ENCODE peak calls at places on chromosome 16, in five cellular contexts. One of them, this sample, is unnamed.

GRCh38 chr16:29993903-29994612 is 1.4 kb downstream of the HIRIP3 start:
- DNase-seq in heart right ventricle: no peak
- DNase-seq in thoracic aorta: no peak
- DNase-seq in NCI-H1694 treated with DMSO at 0.1 percent for 48 hours: no peak
- DNase-seq in CD8-positive, alpha-beta T cell: no peak
- DNase-seq in this sample: no peak

GRCh38 chr16:76653390-76654026 is 376.3 kb downstream of the CNTNAP4 start:
- DNase-seq in heart right ventricle: no peak
- DNase-seq in NCI-H1694 treated with DMSO at 0.1 percent for 48 hours: peak; percentile 98
- DNase-seq in thoracic aorta: no peak
- DNase-seq in CD8-positive, alpha-beta T cell: no peak
- DNase-seq in this sample: peak; percentile 88

GRCh38 chr16:60645541-60645940 is 1390.7 kb downstream of the CDH8 start:
- DNase-seq in CD8-positive, alpha-beta T cell: no peak
- DNase-seq in heart right ventricle: no peak
- DNase-seq in NCI-H1694 treated with DMSO at 0.1 percent for 48 hours: no peak
- DNase-seq in thoracic aorta: no peak
- DNase-seq in this sample: no peak

GRCh38 chr16:19228057-19228456 is 57.5 kb upstream of the CLEC19A start:
- DNase-seq in thoracic aorta: no peak
- DNase-seq in NCI-H1694 treated with DMSO at 0.1 percent for 48 hours: no peak
- DNase-seq in heart right ventricle: no peak
- DNase-seq in CD8-positive, alpha-beta T cell: no peak
- DNase-seq in this sample: no peak

GRCh38 chr16:3998793-3999478 is 117.3 kb downstream of the ADCY9 start:
- DNase-seq in CD8-positive, alpha-beta T cell: no peak
- DNase-seq in heart right ventricle: no peak
- DNase-seq in NCI-H1694 treated with DMSO at 0.1 percent for 48 hours: peak; percentile 7
- DNase-seq in thoracic aorta: no peak
- DNase-seq in this sample: no peak

GRCh38 chr16:74297296-74297665 is 667 bp downstream of the PSMD7 start:
- DNase-seq in CD8-positive, alpha-beta T cell: no peak
- DNase-seq in heart right ventricle: no peak
- DNase-seq in thoracic aorta: peak; percentile 16
- DNase-seq in NCI-H1694 treated with DMSO at 0.1 percent for 48 hours: no peak
- DNase-seq in this sample: peak; percentile 21

GRCh38 chr16:3756113-3756512 is 38.8 kb upstream of the TRAP1 start:
- DNase-seq in heart right ventricle: no peak
- DNase-seq in NCI-H1694 treated with DMSO at 0.1 percent for 48 hours: no peak
- DNase-seq in CD8-positive, alpha-beta T cell: no peak
- DNase-seq in thoracic aorta: no peak
- DNase-seq in this sample: no peak

GRCh38 chr16:73020409-73020884 is 27.5 kb downstream of the ZFHX3 start:
- DNase-seq in thoracic aorta: peak; percentile 65
- DNase-seq in heart right ventricle: peak; percentile 74
- DNase-seq in CD8-positive, alpha-beta T cell: no peak
- DNase-seq in NCI-H1694 treated with DMSO at 0.1 percent for 48 hours: no peak
- DNase-seq in this sample: no peak

GRCh38 chr16:69563605-69564580 is 1.9 kb upstream of the NFAT5 start:
- DNase-seq in NCI-H1694 treated with DMSO at 0.1 percent for 48 hours: no peak
- DNase-seq in heart right ventricle: no peak
- DNase-seq in CD8-positive, alpha-beta T cell: peak; percentile 63
- DNase-seq in thoracic aorta: no peak
- DNase-seq in this sample: peak; percentile 22

GRCh38 chr16:84284168-84284722 is 10.4 kb upstream of the WFDC1 start:
- DNase-seq in heart right ventricle: peak; percentile 62
- DNase-seq in NCI-H1694 treated with DMSO at 0.1 percent for 48 hours: no peak
- DNase-seq in thoracic aorta: no peak
- DNase-seq in CD8-positive, alpha-beta T cell: no peak
- DNase-seq in this sample: no peak

GRCh38 chr16:23079683-23080221 is 69.5 kb downstream of the USP31 start:
- DNase-seq in CD8-positive, alpha-beta T cell: no peak
- DNase-seq in thoracic aorta: no peak
- DNase-seq in NCI-H1694 treated with DMSO at 0.1 percent for 48 hours: no peak
- DNase-seq in heart right ventricle: no peak
- DNase-seq in this sample: no peak

GRCh38 chr16:82368041-82368440 is 198.0 kb upstream of the MPHOSPH6 start:
- DNase-seq in CD8-positive, alpha-beta T cell: no peak
- DNase-seq in heart right ventricle: peak; percentile 64
- DNase-seq in thoracic aorta: no peak
- DNase-seq in NCI-H1694 treated with DMSO at 0.1 percent for 48 hours: peak; percentile 1
- DNase-seq in this sample: peak; percentile 5

GRCh38 chr16:81520560-81521135 is 76.0 kb downstream of the CMIP start:
- DNase-seq in CD8-positive, alpha-beta T cell: no peak
- DNase-seq in heart right ventricle: no peak
- DNase-seq in thoracic aorta: no peak
- DNase-seq in NCI-H1694 treated with DMSO at 0.1 percent for 48 hours: no peak
- DNase-seq in this sample: no peak

GRCh38 chr16:71542377-71542776 is 16.2 kb downstream of the CHST4 start:
- DNase-seq in heart right ventricle: peak; percentile 7
- DNase-seq in thoracic aorta: no peak
- DNase-seq in NCI-H1694 treated with DMSO at 0.1 percent for 48 hours: peak; percentile 3
- DNase-seq in CD8-positive, alpha-beta T cell: peak; percentile 63
- DNase-seq in this sample: peak; percentile 6

GRCh38 chr16:15033309-15033707 is 22.6 kb downstream of the NTAN1 start:
- DNase-seq in CD8-positive, alpha-beta T cell: no peak
- DNase-seq in heart right ventricle: peak; percentile 84
- DNase-seq in NCI-H1694 treated with DMSO at 0.1 percent for 48 hours: no peak
- DNase-seq in thoracic aorta: no peak
- DNase-seq in this sample: no peak

GRCh38 chr16:23511731-23512130 is 1.4 kb upstream of the GGA2 start:
- DNase-seq in CD8-positive, alpha-beta T cell: no peak
- DNase-seq in NCI-H1694 treated with DMSO at 0.1 percent for 48 hours: no peak
- DNase-seq in heart right ventricle: no peak
- DNase-seq in thoracic aorta: no peak
- DNase-seq in this sample: no peak

GRCh38 chr16:49890876-49891275 is 35.0 kb upstream of the ZNF423 start:
- DNase-seq in CD8-positive, alpha-beta T cell: no peak
- DNase-seq in heart right ventricle: no peak
- DNase-seq in NCI-H1694 treated with DMSO at 0.1 percent for 48 hours: peak; percentile 4
- DNase-seq in thoracic aorta: no peak
- DNase-seq in this sample: no peak

GRCh38 chr16:81163671-81164070 is 67.5 kb upstream of the GCSH start:
- DNase-seq in NCI-H1694 treated with DMSO at 0.1 percent for 48 hours: no peak
- DNase-seq in CD8-positive, alpha-beta T cell: no peak
- DNase-seq in heart right ventricle: no peak
- DNase-seq in thoracic aorta: no peak
- DNase-seq in this sample: no peak

GRCh38 chr16:23962001-23962400 is 126.2 kb downstream of the PRKCB start:
- DNase-seq in CD8-positive, alpha-beta T cell: no peak
- DNase-seq in heart right ventricle: no peak
- DNase-seq in thoracic aorta: no peak
- DNase-seq in NCI-H1694 treated with DMSO at 0.1 percent for 48 hours: no peak
- DNase-seq in this sample: no peak

GRCh38 chr16:2973605-2974318 is 4.6 kb downstream of the PAQR4 start:
- DNase-seq in heart right ventricle: no peak
- DNase-seq in NCI-H1694 treated with DMSO at 0.1 percent for 48 hours: no peak
- DNase-seq in CD8-positive, alpha-beta T cell: no peak
- DNase-seq in thoracic aorta: no peak
- DNase-seq in this sample: no peak

GRCh38 chr16:31072540-31073072 is 1.4 kb downstream of the ZNF668 start:
- DNase-seq in CD8-positive, alpha-beta T cell: no peak
- DNase-seq in heart right ventricle: no peak
- DNase-seq in NCI-H1694 treated with DMSO at 0.1 percent for 48 hours: no peak
- DNase-seq in thoracic aorta: no peak
- DNase-seq in this sample: peak; percentile 70

GRCh38 chr16:6749714-6750113 is 582.9 kb upstream of the RBFOX1 start:
- DNase-seq in heart right ventricle: no peak
- DNase-seq in CD8-positive, alpha-beta T cell: no peak
- DNase-seq in NCI-H1694 treated with DMSO at 0.1 percent for 48 hours: no peak
- DNase-seq in thoracic aorta: no peak
- DNase-seq in this sample: no peak

GRCh38 chr16:3983081-3983520 is 102.6 kb upstream of the CREBBP start:
- DNase-seq in heart right ventricle: peak; percentile 73
- DNase-seq in CD8-positive, alpha-beta T cell: peak; percentile 59
- DNase-seq in thoracic aorta: no peak
- DNase-seq in NCI-H1694 treated with DMSO at 0.1 percent for 48 hours: peak; percentile 31
- DNase-seq in this sample: peak; percentile 89